ENCODE peak calls at places on chromosome 9, in four cellular contexts. J, N, O and Q are unnamed samples. For H3K9me3, the result is how much of the 10 kb centered on the place peaks cover.

GRCh38 chr9:3576358-3576757 is 50.6 kb upstream of the RFX3 start:
- DNase-seq in J (peak), N (no peak), O (no peak), Q (no peak)

GRCh38 chr9:4936823-4937222 is 48.2 kb upstream of the JAK2 start:
- DNase-seq in J (no peak), N (no peak), O (no peak), Q (no peak)

GRCh38 chr9:136429683-136430590 is 9.7 kb downstream of the INPP5E start:
- DNase-seq in J (no peak), N (no peak), O (no peak), Q (no peak)

GRCh38 chr9:133521122-133522072 is 3.4 kb downstream of the MYMK start:
- DNase-seq in J (peak), N (no peak), O (no peak), Q (no peak)

GRCh38 chr9:133950916-133951231 is 41.2 kb downstream of the VAV2 start:
- DNase-seq in J (no peak), N (no peak), O (no peak), Q (no peak)

GRCh38 chr9:81720450-81721086 is 31.2 kb upstream of the TLE1 start:
- DNase-seq in J (no peak), N (no peak), O (no peak), Q (no peak)

GRCh38 chr9:128553695-128554094 is 1.3 kb downstream of the SPTAN1 start:
- DNase-seq in J (no peak), N (no peak), O (no peak), Q (no peak)

GRCh38 chr9:98708933-98709911 is at the start of gene GABBR2:
- DNase-seq in J (no peak), N (no peak), O (no peak), Q (no peak)

GRCh38 chr9:33272061-33272460 is 7.2 kb downstream of the CHMP5 start:
- DNase-seq in J (no peak), N (no peak), O (no peak), Q (peak)

GRCh38 chr9:8419871-8420270 is 620.3 kb upstream of the DMAC1 start:
- DNase-seq in J (no peak), N (no peak), O (no peak), Q (no peak)

GRCh38 chr9:100725376-100725775 is 147.5 kb downstream of the CAVIN4 start:
- DNase-seq in J (no peak), N (no peak), O (no peak), Q (no peak)

GRCh38 chr9:86516564-86516963 is 162.4 kb upstream of the TUT7 start:
- DNase-seq in J (no peak), N (no peak), O (no peak), Q (no peak)

GRCh38 chr9:115524467-115525059 is 406.6 kb upstream of the TNC start:
- DNase-seq in J (no peak), N (peak), O (no peak), Q (peak)

GRCh38 chr9:21964925-21965385 is 29.2 kb downstream of the CDKN2A start:
- DNase-seq in J (peak), N (no peak), O (peak), Q (peak)

GRCh38 chr9:131386258-131386657 is 7.6 kb upstream of the PRRC2B start:
- DNase-seq in J (no peak), N (no peak), O (no peak), Q (no peak)

GRCh38 chr9:113993838-113994540 is 84.1 kb downstream of the AMBP start:
- DNase-seq in J (peak), N (peak), O (no peak), Q (peak)

GRCh38 chr9:98451576-98451975 is 196.1 kb upstream of the TBC1D2 start:
- DNase-seq in J (no peak), N (no peak), O (no peak), Q (no peak)

GRCh38 chr9:38278457-38278856 is 114.0 kb upstream of the ALDH1B1 start:
- DNase-seq in J (no peak), N (no peak), O (no peak), Q (peak)

GRCh38 chr9:123311250-123311753 is 42.9 kb upstream of the STRBP start:
- DNase-seq in J (no peak), N (no peak), O (no peak), Q (no peak)

GRCh38 chr9:91676042-91676441 is 252.4 kb upstream of the NFIL3 start:
- DNase-seq in J (no peak), N (no peak), O (no peak), Q (peak)

GRCh38 chr9:16421534-16421933 is 448.9 kb downstream of the BNC2 start:
- DNase-seq in J (no peak), N (no peak), O (no peak), Q (no peak)

GRCh38 chr9:71647094-71647591 is 121.2 kb downstream of the CEMIP2 start:
- DNase-seq in J (peak), N (peak), O (peak), Q (peak)

GRCh38 chr9:118985851-118986250 is 383.4 kb downstream of the BRINP1 start:
- DNase-seq in J (no peak), N (no peak), O (no peak), Q (no peak)
- H3K9me3 ChIP-seq in J (under half), N (under half), O (under half), Q (under half)

GRCh38 chr9:93187047-93187446 is 3.1 kb downstream of the WNK2 start:
- DNase-seq in J (peak), N (peak), O (no peak), Q (peak)
- H3K4me3 ChIP-seq in J (no peak), N (no peak), O (no peak), Q (no peak)

GRCh38 chr9:135399000-135399649 is 80.5 kb upstream of the PPP1R26 start:
- DNase-seq in J (no peak), N (no peak), O (no peak), Q (no peak)

GRCh38 chr9:135402048-135402738 is 77.4 kb upstream of the PPP1R26 start:
- DNase-seq in J (no peak), N (no peak), O (no peak), Q (no peak)

GRCh38 chr9:135402739-135403695 is 76.6 kb upstream of the PPP1R26 start:
- DNase-seq in J (no peak), N (no peak), O (no peak), Q (no peak)

GRCh38 chr9:135400496-135400895 is 79.1 kb upstream of the PPP1R26 start:
- DNase-seq in J (no peak), N (no peak), O (no peak), Q (no peak)

DNA sequence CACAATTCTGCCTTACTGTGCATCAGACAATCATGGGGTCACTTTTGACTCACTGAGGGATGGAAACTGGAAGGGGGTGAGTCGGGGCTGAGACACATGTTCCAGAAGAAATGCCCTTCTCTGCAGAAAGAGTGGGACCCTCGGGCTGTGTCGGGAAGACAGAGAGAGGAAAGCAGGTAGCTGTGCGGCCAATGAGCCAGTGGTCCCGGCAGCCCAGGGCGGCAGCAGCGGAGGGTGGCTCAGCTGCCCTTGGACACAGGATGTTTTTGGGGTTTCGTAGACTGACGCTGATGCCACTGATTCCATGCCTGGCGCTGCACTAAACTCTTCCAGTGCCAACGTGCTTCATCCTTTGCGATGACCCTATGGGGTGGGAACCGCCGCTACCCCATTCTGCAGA is 78.4 kb upstream of the PPP1R26 start:
- DNase-seq in J (no peak), N (no peak), O (no peak), Q (no peak)
- H3K9me3 ChIP-seq in J (under half), N (under half), O (under half), Q (under half)

GRCh38 chr9:72951043-72951442 is 1.8 kb downstream of the ALDH1A1 start:
- DNase-seq in J (no peak), N (no peak), O (no peak), Q (peak)
- H3K4me3 ChIP-seq in J (peak), N (peak), O (no peak), Q (no peak)

DNA sequence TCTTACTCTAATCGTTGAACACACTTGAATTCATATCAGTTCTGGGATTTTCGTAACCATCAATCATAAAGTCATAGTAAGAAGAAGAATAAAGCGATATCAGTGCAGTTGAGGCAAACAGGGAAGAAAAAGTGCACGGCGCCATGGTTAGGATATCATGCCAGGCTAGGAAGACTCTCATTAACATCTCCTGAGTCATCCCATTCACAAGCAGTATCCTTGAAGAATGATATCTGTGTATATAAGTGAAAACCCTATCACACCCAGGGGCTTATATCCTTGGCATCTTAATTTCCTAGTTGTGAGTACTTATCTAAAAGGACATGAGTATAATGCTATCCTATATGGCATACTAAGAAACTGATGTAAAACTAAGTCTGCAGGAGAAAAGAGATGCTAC is 38.6 kb downstream of the NFIB start:
- DNase-seq in J (no peak), N (no peak), O (no peak), Q (no peak)
- H3K9me3 ChIP-seq in J (under half), N (under half), O (under half), Q (under half)

GRCh38 chr9:35198191-35198590 is 36.4 kb downstream of the UNC13B start:
- DNase-seq in J (no peak), N (no peak), O (no peak), Q (no peak)

GRCh38 chr9:35191105-35191504 is 29.3 kb downstream of the UNC13B start:
- DNase-seq in J (no peak), N (no peak), O (no peak), Q (no peak)

GRCh38 chr9:35195683-35196082 is 33.9 kb downstream of the UNC13B start:
- DNase-seq in J (no peak), N (no peak), O (no peak), Q (no peak)

DNA sequence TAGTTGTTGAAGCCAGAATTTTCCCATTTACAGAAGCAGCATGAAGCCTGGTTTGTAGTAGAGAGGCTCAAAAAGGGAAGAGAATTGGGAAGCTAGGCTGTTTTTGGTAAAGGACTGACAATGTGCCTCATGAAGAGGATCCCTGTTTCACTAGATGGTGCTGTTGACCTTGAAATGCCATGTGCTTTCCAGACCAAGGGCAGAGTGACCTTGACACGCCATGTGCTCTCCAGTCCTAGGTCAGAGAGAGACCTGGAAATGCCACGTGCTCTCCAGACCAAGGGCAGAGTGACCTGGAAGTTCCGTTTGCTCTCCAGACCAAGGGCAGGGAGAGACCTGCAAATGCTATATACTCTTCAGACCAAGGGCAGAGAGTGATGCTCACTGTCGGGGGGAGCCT is 32.0 kb downstream of the UNC13B start:
- DNase-seq in J (no peak), N (no peak), O (no peak), Q (no peak)
- H3K4me3 ChIP-seq in J (no peak), N (no peak), O (no peak), Q (no peak)

GRCh38 chr9:10806873-10807272 is 194.1 kb upstream of the PTPRD start:
- DNase-seq in J (no peak), N (no peak), O (no peak), Q (no peak)
- H3K9me3 ChIP-seq in J (under half), N (under half), O (under half), Q (under half)

GRCh38 chr9:109499061-109499630 is 1.0 kb upstream of the PTPN3 start:
- DNase-seq in J (no peak), N (no peak), O (no peak), Q (peak)

GRCh38 chr9:109498195-109499060 is at the start of gene PTPN3:
- DNase-seq in J (no peak), N (no peak), O (no peak), Q (peak)

GRCh38 chr9:109499631-109500120 is 1.6 kb upstream of the PTPN3 start:
- DNase-seq in J (peak), N (peak), O (no peak), Q (peak)

GRCh38 chr9:109497193-109498165 is 628 bp downstream of the PTPN3 start:
- DNase-seq in J (no peak), N (no peak), O (no peak), Q (peak)

GRCh38 chr9:109500421-109500974 is 2.4 kb upstream of the PTPN3 start:
- DNase-seq in J (no peak), N (no peak), O (no peak), Q (no peak)
- H3K4me3 ChIP-seq in J (no peak), N (no peak), O (no peak), Q (no peak)

GRCh38 chr9:23382418-23382817 is 443.6 kb downstream of the ELAVL2 start:
- DNase-seq in J (no peak), N (no peak), O (no peak), Q (no peak)
- H3K9me3 ChIP-seq in J (under half), N (under half), O (under half), Q (under half)

GRCh38 chr9:94639996-94640376 is 668 bp upstream of the FBP1 start:
- DNase-seq in J (no peak), N (no peak), O (no peak), Q (peak)

GRCh38 chr9:94642526-94642925 is 3.2 kb upstream of the FBP1 start:
- DNase-seq in J (no peak), N (no peak), O (no peak), Q (no peak)

GRCh38 chr9:94643176-94643575 is 3.9 kb upstream of the FBP1 start:
- DNase-seq in J (no peak), N (no peak), O (no peak), Q (no peak)

GRCh38 chr9:94638335-94639044 is 828 bp downstream of the FBP1 start:
- DNase-seq in J (no peak), N (no peak), O (no peak), Q (peak)

DNA sequence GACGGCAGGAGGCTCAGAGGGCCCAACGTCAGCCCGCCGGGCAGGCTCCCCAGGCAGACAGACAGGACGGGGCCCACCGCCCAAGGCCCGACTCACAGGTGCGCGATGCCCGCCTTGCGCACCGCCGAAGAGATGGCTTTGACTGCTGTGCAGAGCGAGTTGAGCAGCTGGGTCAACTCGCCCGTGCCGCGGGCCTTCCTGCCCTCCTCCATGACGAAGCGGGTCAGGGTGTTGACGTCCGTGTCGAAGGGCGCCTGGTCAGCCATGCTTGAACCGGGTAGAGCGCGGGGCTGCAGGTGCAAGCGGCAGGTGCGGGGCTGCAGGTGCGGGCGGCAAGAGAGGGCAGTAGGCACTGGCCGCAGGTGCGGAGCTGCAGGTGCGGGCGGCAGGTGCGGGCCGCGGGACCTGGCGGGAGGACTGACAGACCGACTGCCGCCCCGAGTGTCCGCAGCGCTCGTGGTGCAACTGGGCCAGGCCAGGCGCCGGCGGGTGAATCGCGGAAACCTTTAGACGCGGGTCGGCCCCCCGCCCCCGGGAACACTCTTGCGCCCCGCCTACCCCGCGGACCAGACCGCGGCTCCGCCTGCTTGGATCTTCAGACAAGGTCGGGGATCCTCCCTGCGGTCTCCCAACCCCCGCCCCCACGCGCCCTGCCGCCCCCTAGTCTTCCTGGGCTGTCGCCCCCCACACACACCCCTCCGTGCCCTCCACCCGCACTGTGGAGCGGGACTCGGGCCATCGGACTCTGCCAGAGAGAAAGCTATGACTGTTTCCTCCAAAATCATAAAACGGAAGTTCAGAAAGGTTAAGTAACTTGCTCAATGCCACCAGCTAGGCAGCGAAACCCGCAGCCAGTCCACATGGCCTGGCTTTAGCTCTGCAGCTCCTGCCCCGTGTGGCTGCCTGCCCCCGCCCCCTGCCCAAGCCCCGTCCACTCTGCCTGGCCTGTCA is at the start of gene FBP1:
- DNase-seq in J (peak), N (peak), O (no peak), Q (peak)
- H3K4me3 ChIP-seq in J (peak), N (peak), O (peak), Q (peak)